ENCODE peak calls at places on chromosomes 11 and 22, in four cellular contexts. E is K562, I is A549, X is H1. G is an unnamed sample.

GRCh38 chr22:47107431-47107830 is 345.0 kb downstream of the TBC1D22A start:
- DNase-seq in E (no peak), I (no peak), X (no peak), G (no peak)

GRCh38 chr22:38148252-38148651 is 33.4 kb downstream of the PLA2G6 start:
- DNase-seq in E (no peak), I (no peak), X (no peak), G (no peak)

GRCh38 chr11:76208438-76208828 is 2.1 kb upstream of the WNT11 start:
- DNase-seq in E (no peak), I (no peak), X (no peak), G (no peak)

GRCh38 chr22:38304526-38304925 is 12.7 kb downstream of the CSNK1E start:
- DNase-seq in E (no peak), I (no peak), X (no peak), G (no peak)

GRCh38 chr22:46004105-46004866 is 27.3 kb upstream of the WNT7B start:
- DNase-seq in E (no peak), I (no peak), X (no peak), G (no peak)

GRCh38 chr11:69297225-69297925 is 3.4 kb downstream of the MYEOV start:
- DNase-seq in E (peak), I (peak), X (peak), G (peak)

GRCh38 chr11:117395476-117395875 is 67.8 kb downstream of the CEP164 start:
- DNase-seq in E (no peak), I (no peak), X (no peak), G (no peak)

GRCh38 chr11:6319879-6320410 is 356 bp downstream of the CAVIN3 start:
- DNase-seq in E (peak), I (peak), X (no peak), G (no peak)

GRCh38 chr11:119179983-119180382 is 5.3 kb upstream of the NHERF4 start:
- DNase-seq in E (no peak), I (no peak), X (no peak), G (no peak)

GRCh38 chr22:17678817-17679385 is 40.3 kb downstream of the BCL2L13 start:
- DNase-seq in E (no peak), I (no peak), X (no peak), G (no peak)

GRCh38 chr11:65992056-65992455 is 9.9 kb downstream of the EIF1AD start:
- DNase-seq in E (no peak), I (no peak), X (no peak), G (no peak)

GRCh38 chr11:28618426-28618825 is 510.2 kb downstream of the METTL15 start:
- DNase-seq in E (no peak), I (no peak), X (no peak), G (no peak)

GRCh38 chr11:2397005-2397404 is 3.5 kb upstream of the TSSC4 start:
- DNase-seq in E (no peak), I (no peak), X (no peak), G (no peak)

GRCh38 chr11:65502852-65503603 is 4.2 kb downstream of the MALAT1 start:
- DNase-seq in E (peak), I (no peak), X (no peak), G (no peak)

GRCh38 chr22:17262976-17263375 is 43.7 kb upstream of the ADA2 start:
- DNase-seq in E (no peak), I (no peak), X (no peak), G (no peak)

GRCh38 chr11:116096596-116096995 is 592.4 kb upstream of the CADM1 start:
- DNase-seq in E (no peak), I (no peak), X (no peak), G (no peak)

GRCh38 chr22:20945578-20945934 is 21.5 kb upstream of the AIFM3 start:
- DNase-seq in E (no peak), I (no peak), X (no peak), G (no peak)

GRCh38 chr11:61172353-61172752 is 11.1 kb upstream of the VPS37C start:
- DNase-seq in E (no peak), I (no peak), X (no peak), G (no peak)

GRCh38 chr11:76523147-76523546 is 78.3 kb downstream of the EMSY start:
- DNase-seq in E (no peak), I (no peak), X (no peak), G (peak)

GRCh38 chr11:94271885-94272372 is 32.5 kb upstream of the IZUMO1R start:
- DNase-seq in E (no peak), I (no peak), X (no peak), G (no peak)

GRCh38 chr11:2575611-2576051 is 124.2 kb downstream of the KCNQ1OT1 start:
- DNase-seq in E (no peak), I (no peak), X (no peak), G (no peak)

GRCh38 chr22:26131755-26132154 is 37.5 kb upstream of the SEZ6L start:
- DNase-seq in E (no peak), I (no peak), X (no peak), G (no peak)

GRCh38 chr11:114088836-114089235 is 29.3 kb downstream of the ZBTB16 start:
- DNase-seq in E (no peak), I (no peak), X (no peak), G (no peak)

GRCh38 chr22:39220897-39221850 is 23.6 kb downstream of the PDGFB start:
- DNase-seq in E (no peak), I (no peak), X (no peak), G (no peak)

GRCh38 chr11:70108250-70108649 is 30.1 kb downstream of the ANO1 start:
- DNase-seq in E (no peak), I (no peak), X (no peak), G (no peak)

GRCh38 chr11:67364169-67364568 is 9.2 kb downstream of the CLCF1 start:
- DNase-seq in E (no peak), I (no peak), X (no peak), G (no peak)

GRCh38 chr11:6855971-6856542 is 6.8 kb upstream of the OR10A2 start:
- DNase-seq in E (no peak), I (no peak), X (no peak), G (no peak)

GRCh38 chr22:43883719-43884415 is 7.9 kb downstream of the PNPLA5 start:
- DNase-seq in E (no peak), I (no peak), X (no peak), G (no peak)

GRCh38 chr11:46738887-46739286 is 19.9 kb downstream of the F2 start:
- DNase-seq in E (peak), I (no peak), X (no peak), G (no peak)

GRCh38 chr22:24975813-24976341 is 23.4 kb downstream of the KIAA1671 start:
- DNase-seq in E (no peak), I (no peak), X (no peak), G (no peak)

GRCh38 chr11:84549221-84549620 is 1077.9 kb downstream of the DLG2 start:
- DNase-seq in E (no peak), I (no peak), X (no peak), G (no peak)

GRCh38 chr11:35594680-35595079 is 23.6 kb upstream of the FJX1 start:
- DNase-seq in E (no peak), I (no peak), X (no peak), G (no peak)

GRCh38 chr11:35602160-35602793 is 16.0 kb upstream of the FJX1 start:
- DNase-seq in E (no peak), I (no peak), X (no peak), G (no peak)

GRCh38 chr11:35600439-35600838 is 17.8 kb upstream of the FJX1 start:
- DNase-seq in E (no peak), I (no peak), X (no peak), G (no peak)

GRCh38 chr11:35602979-35603378 is 15.3 kb upstream of the FJX1 start:
- DNase-seq in E (no peak), I (no peak), X (no peak), G (no peak)

DNA sequence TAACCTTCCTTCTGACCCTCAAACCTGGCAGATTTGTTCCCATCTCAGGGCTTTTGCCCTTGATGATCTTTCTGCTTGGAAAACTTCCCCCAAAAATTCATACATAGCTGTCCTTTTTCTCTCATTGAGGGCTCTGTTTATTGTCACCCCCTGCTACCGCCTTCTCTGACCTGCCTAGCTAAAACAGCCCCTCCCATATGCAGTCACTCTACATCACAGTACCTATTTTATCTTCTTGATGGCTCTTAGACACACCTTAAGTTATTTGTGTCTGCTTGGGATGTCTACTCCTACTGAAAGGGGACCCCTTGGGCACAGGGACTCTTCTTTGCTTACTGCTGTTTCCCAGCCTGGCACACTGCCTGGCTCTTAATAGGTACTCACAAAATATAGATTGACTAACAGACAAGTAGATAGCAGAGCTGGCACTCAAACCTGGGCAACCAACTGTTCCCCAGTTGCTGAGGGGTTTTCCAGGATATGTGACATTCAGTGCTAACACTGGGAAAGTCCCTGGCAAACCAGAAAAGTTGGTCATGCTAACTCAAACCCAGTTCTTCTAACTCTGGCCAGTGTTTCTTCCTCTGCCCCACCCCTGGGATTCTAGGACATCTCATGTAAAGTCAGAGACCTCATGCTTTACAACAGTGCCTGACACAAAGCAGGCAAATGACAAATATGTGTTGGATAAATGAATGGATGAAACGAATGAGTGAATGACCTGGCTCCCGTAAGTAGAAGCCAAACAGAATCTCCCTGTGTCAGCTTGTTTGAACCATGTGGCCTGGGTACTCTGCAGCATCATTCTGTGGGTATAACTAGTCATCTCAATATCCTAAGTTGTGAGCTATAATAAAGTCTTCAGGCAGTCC is 19.8 kb upstream of the FJX1 start:
- DNase-seq in E (no peak), I (no peak), X (no peak), G (no peak)
- TF ChIP-seq HDAC2 in E (no peak), I (no peak), X (no peak), G (no peak)

GRCh38 chr11:121437018-121437685 is 15.0 kb upstream of the SORL1 start:
- DNase-seq in E (no peak), I (no peak), X (no peak), G (no peak)
- TF ChIP-seq MAFK in E (no peak), I (no peak), X (no peak), G (no peak)

GRCh38 chr11:62217191-62217748 is 8.8 kb downstream of the SCGB2A1 start:
- DNase-seq in E (no peak), I (no peak), X (no peak), G (peak)
- TF ChIP-seq HDAC2 in E (no peak), I (no peak), X (no peak), G (no peak)

DNA sequence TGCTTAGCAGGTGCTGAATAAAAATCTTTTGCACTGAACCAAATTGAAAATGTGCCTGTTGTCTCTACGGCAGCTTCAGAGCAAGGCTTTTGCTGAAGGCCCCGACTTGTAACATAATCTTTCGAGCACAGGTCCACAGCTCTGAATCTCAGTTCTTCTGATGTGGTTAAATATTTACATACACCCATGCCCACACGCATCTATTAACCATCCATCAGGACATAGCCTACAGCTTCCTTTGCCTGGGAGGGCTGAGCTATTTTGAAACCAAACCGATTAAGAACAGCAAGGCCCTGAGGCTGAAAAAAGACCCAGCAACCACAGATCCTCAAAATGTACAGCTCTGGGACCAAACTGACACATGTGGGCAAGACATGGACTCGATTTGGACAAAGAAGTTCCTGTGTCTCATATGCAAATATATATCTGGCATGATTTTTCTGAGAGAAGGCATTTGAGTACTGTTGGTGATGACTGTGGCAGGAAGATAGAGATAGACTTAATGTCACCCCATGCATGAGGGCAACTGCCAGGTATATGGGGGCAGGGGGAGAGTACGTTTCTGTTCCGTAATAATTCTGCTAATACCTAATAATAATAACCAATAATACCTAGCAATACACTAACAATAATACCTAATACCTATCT is 322.7 kb upstream of the PLET1 start:
- DNase-seq in E (no peak), I (no peak), X (no peak), G (no peak)
- TF ChIP-seq MAFK in E (no peak), I (no peak), X (no peak), G (no peak)

DNA sequence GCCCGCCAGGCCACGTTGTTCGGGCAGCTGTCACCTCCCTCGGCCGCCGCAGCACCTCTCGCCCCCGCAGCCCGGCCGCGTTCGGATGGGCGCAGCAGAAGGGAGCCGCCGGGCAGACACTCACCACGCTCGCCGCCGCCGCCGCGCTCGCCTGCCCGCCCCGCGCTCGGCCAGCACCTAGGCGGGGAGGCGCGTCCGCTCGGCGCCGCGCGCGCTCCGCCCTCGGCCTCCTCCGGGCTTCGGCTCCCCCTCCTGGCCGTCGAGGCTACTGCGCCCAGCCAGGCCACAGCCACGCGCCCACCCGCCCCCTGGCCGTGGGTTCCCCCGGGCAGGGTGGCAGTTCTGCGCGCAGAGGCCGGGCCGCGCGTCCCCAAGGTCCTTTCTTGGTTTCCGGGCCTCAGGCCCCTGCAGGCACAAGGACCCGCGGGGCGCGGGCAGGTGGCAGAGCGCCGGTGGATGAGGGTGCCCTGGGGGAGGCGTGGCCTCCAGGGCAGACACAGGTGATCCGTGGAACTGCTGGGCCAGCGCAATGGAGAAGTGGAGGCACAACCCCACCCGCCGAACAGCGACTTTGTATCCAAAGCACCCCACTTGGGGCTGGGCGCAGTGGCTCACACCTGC is at the start of gene SLC25A22:
- DNase-seq in E (peak), I (peak), X (no peak), G (peak)
- TF ChIP-seq HDAC2 in E (no peak), I (no peak), X (no peak), G (no peak)